ENCODE peak calls at places on chromosomes 5 and 9, in ten cellular contexts. One of them, this sample, is unnamed.

GRCh38 chr5:111469905-111470304 is 42.4 kb downstream of the STARD4 start:
- DNase-seq in gastrocnemius medialis: no peak
- DNase-seq in iPS DF 6.9: no peak
- DNase-seq in uterus: no peak
- DNase-seq in AG04450: no peak
- DNase-seq in astrocyte: no peak
- DNase-seq in CD4-positive, CD25-positive, alpha-beta regulatory T cell: no peak
- DNase-seq in breast epithelium: no peak
- DNase-seq in colonic mucosa: no peak
- DNase-seq in psoas muscle: no peak
- DNase-seq in this sample: no peak

GRCh38 chr5:71910741-71911140 is 191.7 kb downstream of the CARTPT start:
- DNase-seq in AG04450: no peak
- DNase-seq in iPS DF 6.9: no peak
- DNase-seq in uterus: no peak
- DNase-seq in psoas muscle: no peak
- DNase-seq in gastrocnemius medialis: no peak
- DNase-seq in astrocyte: no peak
- DNase-seq in colonic mucosa: no peak
- DNase-seq in CD4-positive, CD25-positive, alpha-beta regulatory T cell: no peak
- DNase-seq in breast epithelium: no peak
- DNase-seq in this sample: no peak

GRCh38 chr5:10455273-10455670 is 13.6 kb downstream of the ROPN1L start:
- DNase-seq in uterus: no peak
- DNase-seq in colonic mucosa: no peak
- DNase-seq in iPS DF 6.9: no peak
- DNase-seq in astrocyte: no peak
- DNase-seq in CD4-positive, CD25-positive, alpha-beta regulatory T cell: no peak
- DNase-seq in breast epithelium: no peak
- DNase-seq in gastrocnemius medialis: no peak
- DNase-seq in psoas muscle: no peak
- DNase-seq in AG04450: no peak
- DNase-seq in this sample: no peak

GRCh38 chr9:134612309-134612708 is 29.3 kb upstream of the COL5A1 start:
- DNase-seq in AG04450: no peak
- DNase-seq in breast epithelium: no peak
- DNase-seq in astrocyte: no peak
- DNase-seq in psoas muscle: no peak
- DNase-seq in CD4-positive, CD25-positive, alpha-beta regulatory T cell: no peak
- DNase-seq in gastrocnemius medialis: no peak
- DNase-seq in colonic mucosa: no peak
- DNase-seq in iPS DF 6.9: no peak
- DNase-seq in uterus: no peak
- DNase-seq in this sample: no peak

GRCh38 chr5:67413749-67414148 is 217.2 kb upstream of the CD180 start:
- DNase-seq in AG04450: no peak
- DNase-seq in astrocyte: no peak
- DNase-seq in psoas muscle: no peak
- DNase-seq in uterus: no peak
- DNase-seq in CD4-positive, CD25-positive, alpha-beta regulatory T cell: no peak
- DNase-seq in colonic mucosa: no peak
- DNase-seq in iPS DF 6.9: no peak
- DNase-seq in gastrocnemius medialis: no peak
- DNase-seq in breast epithelium: no peak
- DNase-seq in this sample: no peak

GRCh38 chr9:132006657-132007370 is 72.9 kb downstream of the MED27 start:
- DNase-seq in astrocyte: peak
- DNase-seq in iPS DF 6.9: no peak
- DNase-seq in breast epithelium: no peak
- DNase-seq in CD4-positive, CD25-positive, alpha-beta regulatory T cell: no peak
- DNase-seq in uterus: no peak
- DNase-seq in gastrocnemius medialis: no peak
- DNase-seq in psoas muscle: no peak
- DNase-seq in AG04450: no peak
- DNase-seq in colonic mucosa: no peak
- DNase-seq in this sample: no peak

GRCh38 chr5:93532370-93532769 is 48.6 kb downstream of the NR2F1-AS1 start:
- DNase-seq in astrocyte: peak
- DNase-seq in AG04450: peak
- DNase-seq in iPS DF 6.9: no peak
- DNase-seq in breast epithelium: no peak
- DNase-seq in CD4-positive, CD25-positive, alpha-beta regulatory T cell: no peak
- DNase-seq in colonic mucosa: peak
- DNase-seq in psoas muscle: peak
- DNase-seq in uterus: peak
- DNase-seq in gastrocnemius medialis: peak
- DNase-seq in this sample: peak

GRCh38 chr9:132239999-132240859 is 78.4 kb downstream of the NTNG2 start:
- DNase-seq in gastrocnemius medialis: no peak
- DNase-seq in psoas muscle: peak
- DNase-seq in colonic mucosa: no peak
- DNase-seq in astrocyte: no peak
- DNase-seq in AG04450: no peak
- DNase-seq in iPS DF 6.9: no peak
- DNase-seq in CD4-positive, CD25-positive, alpha-beta regulatory T cell: no peak
- DNase-seq in breast epithelium: no peak
- DNase-seq in uterus: no peak
- DNase-seq in this sample: no peak

GRCh38 chr9:19154135-19154612 is 26.9 kb upstream of the PLIN2 start:
- DNase-seq in colonic mucosa: no peak
- DNase-seq in psoas muscle: no peak
- DNase-seq in iPS DF 6.9: no peak
- DNase-seq in uterus: peak
- DNase-seq in AG04450: peak
- DNase-seq in breast epithelium: no peak
- DNase-seq in astrocyte: peak
- DNase-seq in CD4-positive, CD25-positive, alpha-beta regulatory T cell: no peak
- DNase-seq in gastrocnemius medialis: no peak
- DNase-seq in this sample: no peak

GRCh38 chr9:135908334-135909204 is 1.2 kb upstream of the CAMSAP1 start:
- DNase-seq in gastrocnemius medialis: no peak
- DNase-seq in uterus: no peak
- DNase-seq in breast epithelium: peak
- DNase-seq in AG04450: no peak
- DNase-seq in astrocyte: no peak
- DNase-seq in colonic mucosa: no peak
- DNase-seq in CD4-positive, CD25-positive, alpha-beta regulatory T cell: no peak
- DNase-seq in psoas muscle: no peak
- DNase-seq in iPS DF 6.9: no peak
- DNase-seq in this sample: no peak

GRCh38 chr5:168822745-168823281 is 243.6 kb upstream of the PANK3 start:
- DNase-seq in uterus: no peak
- DNase-seq in AG04450: no peak
- DNase-seq in gastrocnemius medialis: no peak
- DNase-seq in CD4-positive, CD25-positive, alpha-beta regulatory T cell: no peak
- DNase-seq in iPS DF 6.9: no peak
- DNase-seq in colonic mucosa: no peak
- DNase-seq in psoas muscle: no peak
- DNase-seq in astrocyte: peak
- DNase-seq in breast epithelium: no peak
- DNase-seq in this sample: no peak

GRCh38 chr5:17196686-17197085 is 20.7 kb upstream of the BASP1 start:
- DNase-seq in psoas muscle: no peak
- DNase-seq in astrocyte: no peak
- DNase-seq in colonic mucosa: no peak
- DNase-seq in gastrocnemius medialis: no peak
- DNase-seq in CD4-positive, CD25-positive, alpha-beta regulatory T cell: no peak
- DNase-seq in uterus: no peak
- DNase-seq in iPS DF 6.9: no peak
- DNase-seq in AG04450: no peak
- DNase-seq in breast epithelium: no peak
- DNase-seq in this sample: no peak

GRCh38 chr9:111525056-111525977 is at the start of gene ZNF483:
- DNase-seq in AG04450: peak
- DNase-seq in uterus: peak
- DNase-seq in psoas muscle: peak
- DNase-seq in CD4-positive, CD25-positive, alpha-beta regulatory T cell: peak
- DNase-seq in astrocyte: peak
- DNase-seq in iPS DF 6.9: peak
- DNase-seq in breast epithelium: peak
- DNase-seq in colonic mucosa: peak
- DNase-seq in gastrocnemius medialis: no peak
- DNase-seq in this sample: peak

GRCh38 chr5:138461343-138462125 is 3.7 kb upstream of the EGR1 start:
- DNase-seq in breast epithelium: no peak
- DNase-seq in astrocyte: peak
- DNase-seq in gastrocnemius medialis: no peak
- DNase-seq in AG04450: peak
- DNase-seq in iPS DF 6.9: no peak
- DNase-seq in uterus: no peak
- DNase-seq in CD4-positive, CD25-positive, alpha-beta regulatory T cell: no peak
- DNase-seq in colonic mucosa: no peak
- DNase-seq in psoas muscle: peak
- DNase-seq in this sample: no peak

GRCh38 chr5:59766394-59766793 is 127.1 kb downstream of the PDE4D start:
- DNase-seq in iPS DF 6.9: no peak
- DNase-seq in breast epithelium: no peak
- DNase-seq in gastrocnemius medialis: no peak
- DNase-seq in colonic mucosa: peak
- DNase-seq in CD4-positive, CD25-positive, alpha-beta regulatory T cell: no peak
- DNase-seq in uterus: peak
- DNase-seq in astrocyte: no peak
- DNase-seq in psoas muscle: peak
- DNase-seq in AG04450: no peak
- DNase-seq in this sample: no peak

GRCh38 chr5:132437604-132438275 is 52.8 kb downstream of the IRF1 start:
- DNase-seq in uterus: peak
- DNase-seq in iPS DF 6.9: no peak
- DNase-seq in breast epithelium: no peak
- DNase-seq in colonic mucosa: peak
- DNase-seq in CD4-positive, CD25-positive, alpha-beta regulatory T cell: no peak
- DNase-seq in astrocyte: peak
- DNase-seq in gastrocnemius medialis: peak
- DNase-seq in AG04450: peak
- DNase-seq in psoas muscle: peak
- DNase-seq in this sample: peak

GRCh38 chr9:72924116-72924790 is 28.6 kb downstream of the ALDH1A1 start:
- DNase-seq in AG04450: no peak
- DNase-seq in psoas muscle: no peak
- DNase-seq in breast epithelium: no peak
- DNase-seq in uterus: no peak
- DNase-seq in CD4-positive, CD25-positive, alpha-beta regulatory T cell: no peak
- DNase-seq in colonic mucosa: no peak
- DNase-seq in gastrocnemius medialis: no peak
- DNase-seq in iPS DF 6.9: no peak
- DNase-seq in astrocyte: no peak
- DNase-seq in this sample: no peak

GRCh38 chr5:149073217-149073616 is 10.4 kb upstream of the SH3TC2 start:
- DNase-seq in astrocyte: no peak
- DNase-seq in gastrocnemius medialis: no peak
- DNase-seq in AG04450: no peak
- DNase-seq in colonic mucosa: no peak
- DNase-seq in iPS DF 6.9: no peak
- DNase-seq in CD4-positive, CD25-positive, alpha-beta regulatory T cell: no peak
- DNase-seq in psoas muscle: no peak
- DNase-seq in breast epithelium: no peak
- DNase-seq in uterus: no peak
- DNase-seq in this sample: no peak

GRCh38 chr9:35594471-35594870 is 10.6 kb upstream of the TESK1 start:
- DNase-seq in iPS DF 6.9: no peak
- DNase-seq in breast epithelium: no peak
- DNase-seq in psoas muscle: no peak
- DNase-seq in colonic mucosa: no peak
- DNase-seq in uterus: no peak
- DNase-seq in AG04450: no peak
- DNase-seq in astrocyte: no peak
- DNase-seq in CD4-positive, CD25-positive, alpha-beta regulatory T cell: no peak
- DNase-seq in gastrocnemius medialis: no peak
- DNase-seq in this sample: no peak
- H3K27ac ChIP-seq in iPS DF 6.9: no peak
- H3K27ac ChIP-seq in breast epithelium: no peak
- H3K27ac ChIP-seq in psoas muscle: no peak
- H3K27ac ChIP-seq in colonic mucosa: no peak
- H3K27ac ChIP-seq in uterus: no peak
- H3K27ac ChIP-seq in AG04450: no peak
- H3K27ac ChIP-seq in astrocyte: no peak
- H3K27ac ChIP-seq in CD4-positive, CD25-positive, alpha-beta regulatory T cell: no peak
- H3K27ac ChIP-seq in gastrocnemius medialis: no peak
- H3K27ac ChIP-seq in this sample: no peak

GRCh38 chr5:145478651-145479050 is 356.5 kb downstream of the PRELID2 start:
- DNase-seq in breast epithelium: no peak
- DNase-seq in uterus: no peak
- DNase-seq in CD4-positive, CD25-positive, alpha-beta regulatory T cell: no peak
- DNase-seq in psoas muscle: no peak
- DNase-seq in astrocyte: no peak
- DNase-seq in iPS DF 6.9: no peak
- DNase-seq in gastrocnemius medialis: no peak
- DNase-seq in colonic mucosa: no peak
- DNase-seq in AG04450: no peak
- DNase-seq in this sample: no peak
- H3K27ac ChIP-seq in breast epithelium: no peak
- H3K27ac ChIP-seq in uterus: no peak
- H3K27ac ChIP-seq in CD4-positive, CD25-positive, alpha-beta regulatory T cell: no peak
- H3K27ac ChIP-seq in psoas muscle: no peak
- H3K27ac ChIP-seq in astrocyte: no peak
- H3K27ac ChIP-seq in iPS DF 6.9: no peak
- H3K27ac ChIP-seq in gastrocnemius medialis: no peak
- H3K27ac ChIP-seq in colonic mucosa: no peak
- H3K27ac ChIP-seq in AG04450: no peak
- H3K27ac ChIP-seq in this sample: no peak

DNA sequence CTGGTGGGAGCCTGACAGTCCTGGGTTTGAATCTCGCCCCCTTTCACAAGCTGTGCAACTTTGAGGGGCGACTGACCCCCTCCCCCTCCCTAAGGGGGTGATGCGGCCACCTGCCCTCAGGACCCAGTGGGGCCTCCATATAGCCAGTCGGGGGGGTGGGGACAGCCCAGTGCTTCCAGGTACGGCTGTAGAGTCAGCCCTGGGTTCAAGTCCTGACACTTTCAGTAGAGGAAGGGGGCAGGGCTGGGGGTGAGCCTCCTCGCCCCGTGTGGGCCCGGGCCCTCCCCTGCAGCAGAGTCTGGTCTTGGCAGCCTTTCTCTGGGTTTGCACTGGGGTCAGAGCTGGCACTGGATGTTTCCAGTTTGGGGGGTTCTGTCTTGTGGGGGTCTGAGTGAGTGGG is 216.3 kb downstream of the C9orf50 start:
- DNase-seq in colonic mucosa: no peak
- DNase-seq in CD4-positive, CD25-positive, alpha-beta regulatory T cell: no peak
- DNase-seq in breast epithelium: no peak
- DNase-seq in gastrocnemius medialis: no peak
- DNase-seq in AG04450: no peak
- DNase-seq in astrocyte: no peak
- DNase-seq in psoas muscle: peak
- DNase-seq in iPS DF 6.9: no peak
- DNase-seq in uterus: no peak
- DNase-seq in this sample: no peak
- H3K27ac ChIP-seq in colonic mucosa: no peak
- H3K27ac ChIP-seq in CD4-positive, CD25-positive, alpha-beta regulatory T cell: no peak
- H3K27ac ChIP-seq in breast epithelium: peak
- H3K27ac ChIP-seq in gastrocnemius medialis: no peak
- H3K27ac ChIP-seq in AG04450: no peak
- H3K27ac ChIP-seq in astrocyte: no peak
- H3K27ac ChIP-seq in psoas muscle: no peak
- H3K27ac ChIP-seq in iPS DF 6.9: no peak
- H3K27ac ChIP-seq in uterus: peak
- H3K27ac ChIP-seq in this sample: no peak

GRCh38 chr5:115838885-115839518 is 2.4 kb downstream of the ATG12 start:
- DNase-seq in CD4-positive, CD25-positive, alpha-beta regulatory T cell: no peak
- DNase-seq in psoas muscle: peak
- DNase-seq in astrocyte: no peak
- DNase-seq in breast epithelium: no peak
- DNase-seq in gastrocnemius medialis: no peak
- DNase-seq in uterus: no peak
- DNase-seq in AG04450: no peak
- DNase-seq in iPS DF 6.9: no peak
- DNase-seq in colonic mucosa: no peak
- DNase-seq in this sample: no peak
- H3K27ac ChIP-seq in CD4-positive, CD25-positive, alpha-beta regulatory T cell: peak
- H3K27ac ChIP-seq in psoas muscle: peak
- H3K27ac ChIP-seq in astrocyte: no peak
- H3K27ac ChIP-seq in breast epithelium: peak
- H3K27ac ChIP-seq in gastrocnemius medialis: peak
- H3K27ac ChIP-seq in uterus: no peak
- H3K27ac ChIP-seq in AG04450: no peak
- H3K27ac ChIP-seq in iPS DF 6.9: no peak
- H3K27ac ChIP-seq in colonic mucosa: no peak
- H3K27ac ChIP-seq in this sample: no peak